ENCODE peak calls at places on chromosome 7, in eight cellular contexts. N is trophoblast cell; K is fibroblast of the conjunctiva; O is effector memory CD8-positive, alpha-beta T cell; Z is M059J; V is activated CD4-positive, alpha-beta T cell treated with anti-CD3 and anti-CD28 coated beads, Interleukin-2, amount 50 U/mL, for 48 hours; F is NCI-H1092 treated with DMSO at 0.1 percent for 48 hours; C is tibial artery. H is an unnamed sample.

GRCh38 chr7:155997431-155998327 is 185.4 kb upstream of the SHH start:
- DNase-seq in N (no peak), O (no peak), K (no peak), C (no peak), V (no peak), Z (no peak), F (no peak), H (peak)

GRCh38 chr7:69780377-69780776 is 182.1 kb downstream of the AUTS2 start:
- DNase-seq in Z (peak), F (peak), V (no peak), C (no peak), O (no peak), K (no peak), N (peak), H (no peak)

GRCh38 chr7:154931906-154932305 is 71.0 kb downstream of the PAXIP1 start:
- DNase-seq in K (no peak), F (no peak), O (no peak), C (no peak), V (no peak), N (no peak), Z (peak), H (no peak)

GRCh38 chr7:126780993-126781392 is 471.7 kb downstream of the GRM8 start:
- DNase-seq in V (no peak), N (no peak), C (no peak), Z (no peak), F (peak), O (no peak), K (no peak), H (no peak)

GRCh38 chr7:122485841-122486240 is 181.3 kb upstream of the FEZF1 start:
- DNase-seq in K (no peak), C (no peak), O (no peak), Z (no peak), N (peak), V (no peak), F (no peak), H (no peak)

GRCh38 chr7:83271212-83272099 is 108.8 kb upstream of the PCLO start:
- DNase-seq in F (peak), V (no peak), Z (peak), K (peak), C (no peak), O (no peak), N (no peak), H (no peak)

GRCh38 chr7:27146491-27147210 is 923 bp downstream of the HOXA6 start:
- DNase-seq in Z (no peak), V (no peak), K (no peak), O (no peak), F (no peak), N (no peak), C (no peak), H (no peak)

GRCh38 chr7:55571534-55572377 is 546 bp downstream of the VOPP1 start:
- DNase-seq in C (peak), F (peak), K (no peak), N (peak), O (peak), Z (peak), V (peak), H (no peak)

GRCh38 chr7:36154255-36155212 is 1.5 kb downstream of the EEPD1 start:
- DNase-seq in V (no peak), Z (no peak), K (no peak), N (no peak), F (no peak), C (no peak), O (no peak), H (no peak)

GRCh38 chr7:41416208-41416595 is 286.7 kb downstream of the INHBA start:
- DNase-seq in Z (no peak), F (no peak), O (no peak), N (no peak), C (no peak), V (no peak), K (no peak), H (no peak)

GRCh38 chr7:105656922-105657521 is 75.7 kb upstream of the EFCAB10 start:
- DNase-seq in F (no peak), Z (peak), N (no peak), O (peak), K (no peak), C (peak), V (peak), H (no peak)

GRCh38 chr7:69422473-69423102 is 175.7 kb upstream of the AUTS2 start:
- DNase-seq in F (peak), N (no peak), O (no peak), C (no peak), K (no peak), V (no peak), Z (no peak), H (no peak)

GRCh38 chr7:126083014-126083413 is 1153.4 kb upstream of the POT1 start:
- DNase-seq in Z (no peak), N (no peak), C (no peak), K (no peak), V (no peak), F (no peak), O (no peak), H (no peak)

GRCh38 chr7:37494940-37495339 is 46.3 kb upstream of the ELMO1 start:
- DNase-seq in N (peak), V (no peak), Z (peak), O (no peak), C (no peak), F (no peak), K (no peak), H (no peak)

GRCh38 chr7:112201421-112201820 is 4.8 kb downstream of the DOCK4 start:
- DNase-seq in O (no peak), C (no peak), F (no peak), N (no peak), K (peak), Z (peak), V (no peak), H (no peak)

GRCh38 chr7:137690635-137691034 is 156.1 kb downstream of the DGKI start:
- DNase-seq in O (no peak), C (no peak), Z (no peak), V (no peak), N (no peak), K (no peak), F (no peak), H (no peak)

GRCh38 chr7:30652951-30653641 is 29.2 kb downstream of the CRHR2 start:
- DNase-seq in F (no peak), N (no peak), V (no peak), K (no peak), C (no peak), O (no peak), Z (no peak), H (peak)

GRCh38 chr7:149774237-149775175 is 1.1 kb upstream of the ZNF467 start:
- DNase-seq in F (peak), O (no peak), V (no peak), K (no peak), Z (no peak), N (no peak), C (no peak), H (no peak)

GRCh38 chr7:45268013-45268412 is 110.4 kb downstream of the RAMP3 start:
- DNase-seq in V (no peak), Z (no peak), C (no peak), K (no peak), O (no peak), F (peak), N (no peak), H (no peak)

GRCh38 chr7:139613971-139614411 is 90.5 kb downstream of the CLEC2L start:
- DNase-seq in O (no peak), K (no peak), C (no peak), F (no peak), Z (no peak), N (no peak), V (no peak), H (no peak)

GRCh38 chr7:112266595-112267270 is 60.2 kb downstream of the ZNF277 start:
- DNase-seq in V (no peak), F (no peak), K (no peak), C (no peak), Z (peak), N (no peak), O (no peak), H (no peak)

GRCh38 chr7:111091623-111092370 is 870 bp downstream of the LRRN3 start:
- DNase-seq in Z (peak), K (no peak), O (no peak), C (no peak), F (peak), V (no peak), N (no peak), H (no peak)

GRCh38 chr7:47383064-47383463 is 198.8 kb downstream of the TNS3 start:
- DNase-seq in K (no peak), N (no peak), O (no peak), Z (no peak), F (peak), C (no peak), V (no peak), H (no peak)

GRCh38 chr7:17269345-17270221 is 28.9 kb upstream of the AHR start:
- DNase-seq in N (no peak), C (no peak), K (no peak), O (no peak), V (no peak), Z (no peak), F (no peak), H (no peak)

GRCh38 chr7:2621061-2621828 is 10.5 kb upstream of the TTYH3 start:
- DNase-seq in F (peak), V (no peak), K (no peak), O (no peak), Z (no peak), N (no peak), C (no peak), H (no peak)

GRCh38 chr7:34143397-34143796 is 238.1 kb downstream of the BMPER start:
- DNase-seq in K (no peak), V (no peak), O (no peak), F (no peak), Z (peak), C (no peak), N (no peak), H (no peak)

GRCh38 chr7:40918701-40919271 is 784.0 kb downstream of the SUGCT start:
- DNase-seq in Z (peak), N (peak), O (no peak), K (peak), V (no peak), F (no peak), C (no peak), H (no peak)

GRCh38 chr7:38628630-38629385 is 2.4 kb downstream of the AMPH start:
- DNase-seq in F (no peak), C (no peak), K (no peak), V (no peak), Z (peak), O (no peak), N (peak), H (no peak)

GRCh38 chr7:140577656-140578055 is 63.0 kb downstream of the DENND2A start:
- DNase-seq in K (no peak), Z (no peak), O (no peak), F (no peak), N (no peak), V (no peak), C (no peak), H (no peak)